ENCODE peak calls at places on chromosomes 1 and 21, in seven cellular contexts. V, D, C, E, K, R and I are unnamed samples.

GRCh38 chr1:112083487-112083886 is 94.0 kb upstream of the KCND3 start:
- DNase-seq in V (no peak), D (no peak), C (no peak), E (no peak), K (no peak), R (no peak), I (peak; percentile 21)

GRCh38 chr1:79281442-79281841 is 274.9 kb upstream of the ADGRL4 start:
- DNase-seq in V (no peak), D (no peak), C (no peak), E (no peak), K (no peak), R (no peak), I (no peak)

GRCh38 chr1:11927866-11928592 is 1.8 kb upstream of the KIAA2013 start:
- DNase-seq in V (no peak), D (no peak), C (no peak), E (no peak), K (no peak), R (no peak), I (no peak)

GRCh38 chr1:35454616-35455015 is 102.6 kb downstream of the KIAA0319L start:
- DNase-seq in V (no peak), D (no peak), C (no peak), E (no peak), K (no peak), R (no peak), I (peak; percentile 75)

GRCh38 chr1:213702703-213703102 is 285.1 kb upstream of the PROX1 start:
- DNase-seq in V (no peak), D (no peak), C (no peak), E (no peak), K (no peak), R (no peak), I (no peak)

GRCh38 chr1:907611-908451 is 15.9 kb upstream of the SAMD11 start:
- DNase-seq in V (peak; percentile 15), D (peak; percentile 23), C (peak; percentile 4), E (no peak), K (peak; percentile 13), R (peak; percentile 49), I (no peak)

GRCh38 chr1:115323366-115324004 is 14.6 kb downstream of the NGF start:
- DNase-seq in V (no peak), D (no peak), C (no peak), E (no peak), K (no peak), R (no peak), I (no peak)

GRCh38 chr1:206808615-206809014 is 36.3 kb upstream of the IL10 start:
- DNase-seq in V (no peak), D (no peak), C (peak; percentile 15), E (no peak), K (peak; percentile 46), R (no peak), I (peak; percentile 77)

GRCh38 chr1:17545354-17545753 is 5.9 kb downstream of the ARHGEF10L start:
- DNase-seq in V (no peak), D (no peak), C (no peak), E (no peak), K (no peak), R (no peak), I (no peak)

GRCh38 chr1:228044961-228045360 is 37.5 kb upstream of the ARF1 start:
- DNase-seq in V (no peak), D (no peak), C (no peak), E (no peak), K (peak; percentile 13), R (no peak), I (no peak)

GRCh38 chr1:62131093-62131725 is 63.4 kb upstream of the L1TD1 start:
- DNase-seq in V (peak; percentile 30), D (peak; percentile 29), C (peak; percentile 37), E (no peak), K (peak; percentile 66), R (no peak), I (peak; percentile 64)

GRCh38 chr1:46483597-46483996 is 6.0 kb upstream of the DMBX1 start:
- DNase-seq in V (no peak), D (no peak), C (no peak), E (no peak), K (no peak), R (no peak), I (no peak)

GRCh38 chr1:94792876-94793605 is 27.1 kb upstream of the SLC44A3 start:
- DNase-seq in V (no peak), D (no peak), C (no peak), E (peak; percentile 51), K (no peak), R (no peak), I (peak; percentile 27)

GRCh38 chr1:224524679-224525078 is 90.1 kb upstream of the WDR26 start:
- DNase-seq in V (no peak), D (no peak), C (no peak), E (no peak), K (no peak), R (no peak), I (no peak)

GRCh38 chr21:42007541-42007940 is 2.6 kb downstream of the ZBTB21 start:
- DNase-seq in V (no peak), D (no peak), C (no peak), E (no peak), K (no peak), R (no peak), I (no peak)

GRCh38 chr1:205583461-205584130 is 48.2 kb downstream of the ELK4 start:
- DNase-seq in V (no peak), D (no peak), C (peak; percentile 6), E (no peak), K (no peak), R (no peak), I (no peak)

GRCh38 chr1:41495171-41495948 is 10.9 kb upstream of the EDN2 start:
- DNase-seq in V (no peak), D (no peak), C (no peak), E (peak; percentile 61), K (peak; percentile 67), R (no peak), I (peak; percentile 74)

GRCh38 chr1:101959456-101959855 is 37.3 kb downstream of the OLFM3 start:
- DNase-seq in V (no peak), D (no peak), C (no peak), E (no peak), K (no peak), R (no peak), I (no peak)

GRCh38 chr1:237672748-237673147 is 218.0 kb downstream of the ZP4 start:
- DNase-seq in V (no peak), D (no peak), C (no peak), E (no peak), K (no peak), R (no peak), I (peak; percentile 26)

GRCh38 chr1:10832703-10833102 is 36.3 kb upstream of the CASZ1 start:
- DNase-seq in V (no peak), D (no peak), C (no peak), E (no peak), K (no peak), R (no peak), I (no peak)

GRCh38 chr1:161131721-161132409 is 602 bp downstream of the DEDD start:
- DNase-seq in V (no peak), D (no peak), C (no peak), E (no peak), K (peak; percentile 42), R (no peak), I (peak; percentile 28)

GRCh38 chr1:32014199-32014936 is 700 bp downstream of the KHDRBS1 start:
- DNase-seq in V (peak; percentile 41), D (peak; percentile 54), C (peak; percentile 56), E (peak; percentile 49), K (peak; percentile 68), R (peak; percentile 63), I (peak; percentile 58)

GRCh38 chr1:26129778-26130177 is 18.2 kb downstream of the PDIK1L start:
- DNase-seq in V (no peak), D (no peak), C (no peak), E (no peak), K (no peak), R (no peak), I (no peak)

GRCh38 chr1:21322681-21323016 is 32.4 kb upstream of the ECE1 start:
- DNase-seq in V (no peak), D (no peak), C (no peak), E (no peak), K (no peak), R (no peak), I (no peak)

DNA sequence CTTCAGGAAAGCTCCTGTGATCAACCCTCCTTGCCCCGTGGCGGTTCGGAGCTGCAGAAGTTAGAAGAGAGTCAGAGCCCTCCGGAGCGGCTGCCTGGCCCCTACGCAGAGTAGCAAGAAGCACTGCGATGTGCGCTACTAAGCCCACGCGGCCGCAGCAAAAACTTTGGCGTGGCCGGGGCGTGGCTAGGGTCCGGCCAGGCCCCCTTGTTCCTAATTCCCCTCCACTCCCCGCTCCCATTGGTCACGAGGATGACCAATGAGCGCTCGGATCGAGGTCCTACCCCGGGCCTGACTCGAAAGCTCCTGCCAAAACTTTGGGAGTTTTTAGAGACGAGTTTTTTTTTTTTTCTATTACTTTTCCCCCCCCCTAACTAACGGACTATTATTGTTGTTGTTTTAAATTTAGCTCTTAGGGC is at the start of gene HLX:
- DNase-seq in V (peak; percentile 69), D (peak; percentile 69), C (peak; percentile 86), E (peak; percentile 86), K (peak; percentile 85), R (no peak), I (peak; percentile 95)
- TF ChIP-seq POLR2A in V (no peak), D (no peak), C (peak; percentile 80), E (peak; percentile 49), K (no peak), R (peak; percentile 35), I (peak; percentile 61)

DNA sequence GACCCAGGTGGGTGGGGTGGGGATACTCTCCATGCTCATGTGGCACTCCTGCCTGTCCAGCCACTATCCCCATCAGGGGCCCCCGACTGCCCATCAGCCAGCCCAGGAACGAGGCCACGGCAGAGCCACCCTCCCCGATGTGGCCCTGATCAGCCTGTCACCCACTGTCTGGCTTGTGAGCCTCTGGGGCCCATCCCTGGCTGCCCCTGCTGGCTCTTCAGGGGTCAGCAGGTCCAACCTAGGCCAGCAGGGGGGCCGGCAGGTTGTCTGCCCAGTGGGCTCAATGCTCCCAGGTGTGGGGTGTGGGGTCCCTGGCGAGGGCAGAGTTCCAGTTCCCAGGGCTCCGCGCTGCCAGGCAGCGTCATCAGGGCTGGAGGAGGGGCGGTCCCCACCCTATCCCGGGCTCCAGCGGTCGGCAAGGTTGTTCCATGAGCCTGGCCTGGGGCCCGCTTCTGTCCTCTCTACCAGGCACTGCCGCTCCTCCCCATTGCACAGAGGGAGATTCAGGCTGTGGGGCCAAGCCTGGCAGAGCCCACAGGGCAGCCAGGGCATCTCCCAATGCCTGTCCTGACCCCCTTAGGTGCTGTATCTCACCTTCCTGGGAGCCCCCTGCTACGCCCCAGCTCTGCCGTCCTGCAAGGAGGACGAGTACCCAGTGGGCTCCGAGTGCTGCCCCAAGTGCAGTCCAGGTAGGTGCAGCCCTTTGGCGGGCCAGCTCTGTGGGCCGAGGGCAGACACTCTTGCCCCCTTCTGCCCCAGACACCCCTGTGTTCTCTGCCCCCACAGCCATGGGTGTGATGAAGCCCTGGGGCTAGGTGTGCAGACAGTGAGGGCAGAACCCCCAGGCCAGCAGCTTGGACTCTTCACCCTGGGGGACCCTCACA is 1.2 kb downstream of the TNFRSF14 start:
- DNase-seq in V (no peak), D (peak; percentile 75), C (peak; percentile 84), E (no peak), K (no peak), R (no peak), I (no peak)
- TF ChIP-seq POLR2A in V (no peak), D (no peak), C (no peak), E (no peak), K (no peak), R (no peak), I (no peak)

GRCh38 chr1:203273206-203273868 is 32.0 kb upstream of the BTG2 start:
- DNase-seq in V (peak; percentile 54), D (peak; percentile 95), C (peak; percentile 92), E (peak; percentile 91), K (peak; percentile 93), R (peak; percentile 86), I (peak; percentile 78)
- TF ChIP-seq POLR2A in V (no peak), D (no peak), C (no peak), E (peak; percentile 52), K (no peak), R (no peak), I (no peak)

GRCh38 chr1:156508205-156508954 is 7.8 kb upstream of the MEF2D start:
- DNase-seq in V (no peak), D (peak; percentile 65), C (peak; percentile 76), E (peak; percentile 86), K (peak; percentile 83), R (no peak), I (no peak)
- TF ChIP-seq POLR2A in V (peak; percentile 68), D (no peak), C (no peak), E (peak; percentile 17), K (no peak), R (no peak), I (no peak)